ENCODE peak calls at places on chromosome 13, in five cellular contexts. One of them, this sample, is unnamed.

GRCh38 chr13:29319451-29319850 is 276.0 kb downstream of the SLC7A1 start:
- DNase-seq in GM04503: no peak
- DNase-seq in astrocyte of the spinal cord: no peak
- DNase-seq in M059J: no peak
- DNase-seq in COR-L47: no peak
- DNase-seq in this sample: no peak

GRCh38 chr13:30114586-30115256 is 192.6 kb downstream of the KATNAL1 start:
- DNase-seq in COR-L47: peak
- DNase-seq in GM04503: no peak
- DNase-seq in astrocyte of the spinal cord: peak
- DNase-seq in M059J: peak
- DNase-seq in this sample: peak

GRCh38 chr13:65090191-65090590 is 2139.9 kb downstream of the PCDH9 start:
- DNase-seq in M059J: no peak
- DNase-seq in COR-L47: no peak
- DNase-seq in GM04503: no peak
- DNase-seq in astrocyte of the spinal cord: peak
- DNase-seq in this sample: no peak

GRCh38 chr13:76048126-76048525 is 412.0 kb downstream of the LMO7 start:
- DNase-seq in GM04503: no peak
- DNase-seq in COR-L47: no peak
- DNase-seq in M059J: no peak
- DNase-seq in astrocyte of the spinal cord: no peak
- DNase-seq in this sample: no peak

GRCh38 chr13:109652536-109652935 is 133.8 kb downstream of the IRS2 start:
- DNase-seq in astrocyte of the spinal cord: no peak
- DNase-seq in COR-L47: no peak
- DNase-seq in M059J: no peak
- DNase-seq in GM04503: no peak
- DNase-seq in this sample: no peak

GRCh38 chr13:81929988-81930387 is 1589.1 kb upstream of the SPRY2 start:
- DNase-seq in astrocyte of the spinal cord: peak
- DNase-seq in M059J: peak
- DNase-seq in GM04503: no peak
- DNase-seq in COR-L47: peak
- DNase-seq in this sample: no peak

GRCh38 chr13:50449465-50449864 is 394.0 kb downstream of the DLEU7 start:
- DNase-seq in astrocyte of the spinal cord: no peak
- DNase-seq in M059J: peak
- DNase-seq in GM04503: no peak
- DNase-seq in COR-L47: no peak
- DNase-seq in this sample: no peak

GRCh38 chr13:89925107-89925506 is 1422.4 kb upstream of the MIR17HG start:
- DNase-seq in M059J: peak
- DNase-seq in COR-L47: peak
- DNase-seq in GM04503: no peak
- DNase-seq in astrocyte of the spinal cord: peak
- DNase-seq in this sample: peak

GRCh38 chr13:91643394-91643793 is 245.0 kb downstream of the GPC5 start:
- DNase-seq in COR-L47: no peak
- DNase-seq in GM04503: no peak
- DNase-seq in astrocyte of the spinal cord: no peak
- DNase-seq in M059J: no peak
- DNase-seq in this sample: no peak

GRCh38 chr13:99356216-99357089 is 49.3 kb upstream of the GPR183 start:
- DNase-seq in astrocyte of the spinal cord: peak
- DNase-seq in COR-L47: no peak
- DNase-seq in M059J: peak
- DNase-seq in GM04503: peak
- DNase-seq in this sample: peak

GRCh38 chr13:49023441-49023840 is 47.7 kb downstream of the FNDC3A start:
- DNase-seq in M059J: peak
- DNase-seq in COR-L47: no peak
- DNase-seq in GM04503: peak
- DNase-seq in astrocyte of the spinal cord: peak
- DNase-seq in this sample: peak

GRCh38 chr13:35714096-35714495 is 237.6 kb upstream of the MAB21L1 start:
- DNase-seq in M059J: peak
- DNase-seq in GM04503: no peak
- DNase-seq in COR-L47: no peak
- DNase-seq in astrocyte of the spinal cord: no peak
- DNase-seq in this sample: peak

GRCh38 chr13:28355046-28355821 is 139.7 kb downstream of the FLT1 start:
- DNase-seq in COR-L47: no peak
- DNase-seq in GM04503: no peak
- DNase-seq in astrocyte of the spinal cord: no peak
- DNase-seq in M059J: no peak
- DNase-seq in this sample: no peak

GRCh38 chr13:100443278-100443997 is 145.2 kb downstream of the GGACT start:
- DNase-seq in astrocyte of the spinal cord: no peak
- DNase-seq in GM04503: no peak
- DNase-seq in M059J: no peak
- DNase-seq in COR-L47: no peak
- DNase-seq in this sample: no peak

GRCh38 chr13:40376296-40376849 is 290.1 kb downstream of the FOXO1 start:
- DNase-seq in GM04503: no peak
- DNase-seq in M059J: no peak
- DNase-seq in COR-L47: no peak
- DNase-seq in astrocyte of the spinal cord: no peak
- DNase-seq in this sample: no peak

GRCh38 chr13:45280751-45281634 is 60.0 kb downstream of the TPT1 start:
- DNase-seq in astrocyte of the spinal cord: peak
- DNase-seq in COR-L47: peak
- DNase-seq in M059J: peak
- DNase-seq in GM04503: peak
- DNase-seq in this sample: peak

GRCh38 chr13:101942535-101943157 is 459.2 kb downstream of the FGF14 start:
- DNase-seq in M059J: no peak
- DNase-seq in GM04503: no peak
- DNase-seq in astrocyte of the spinal cord: no peak
- DNase-seq in COR-L47: no peak
- DNase-seq in this sample: no peak

GRCh38 chr13:76703621-76704020 is 182.6 kb downstream of the KCTD12 start:
- DNase-seq in GM04503: no peak
- DNase-seq in COR-L47: peak
- DNase-seq in astrocyte of the spinal cord: no peak
- DNase-seq in M059J: no peak
- DNase-seq in this sample: no peak

GRCh38 chr13:83498486-83499190 is 383.6 kb downstream of the SLITRK1 start:
- DNase-seq in astrocyte of the spinal cord: peak
- DNase-seq in M059J: peak
- DNase-seq in COR-L47: no peak
- DNase-seq in GM04503: peak
- DNase-seq in this sample: no peak

GRCh38 chr13:112845511-112846144 is 123.4 kb upstream of the MCF2L start:
- DNase-seq in GM04503: no peak
- DNase-seq in M059J: no peak
- DNase-seq in COR-L47: no peak
- DNase-seq in astrocyte of the spinal cord: no peak
- DNase-seq in this sample: no peak

This sample was measured in RPMI7951.